ENCODE peak calls at places on chromosomes 13 and 19, in seven cellular contexts. E is upper lobe of right lung, C is hippocampal formation, X is cardiac muscle cell, W is C1 segment of cervical spinal cord, G is endodermal cell, I is EH. T is an unnamed sample.

GRCh38 chr19:38834590-38834989 is 3.0 kb upstream of the ECH1 start:
- DNase-seq in E (no peak), C (no peak), X (no peak), W (no peak), G (no peak), I (no peak), T (no peak)

GRCh38 chr13:26061947-26062346 is 10.1 kb upstream of the SHISA2 start:
- DNase-seq in E (no peak), C (no peak), X (no peak), W (no peak), G (no peak), I (peak; percentile 56), T (no peak)

GRCh38 chr13:113420833-113421600 is 32.3 kb downstream of the ADPRHL1 start:
- DNase-seq in E (peak; percentile 58), C (no peak), X (no peak), W (no peak), G (no peak), I (no peak), T (no peak)

GRCh38 chr19:2561895-2562294 is 86.0 kb downstream of the GADD45B start:
- DNase-seq in E (no peak), C (no peak), X (no peak), W (no peak), G (peak; percentile 55), I (no peak), T (no peak)

GRCh38 chr13:29361716-29362115 is 233.8 kb downstream of the SLC7A1 start:
- DNase-seq in E (no peak), C (no peak), X (no peak), W (no peak), G (no peak), I (peak; percentile 8), T (no peak)

GRCh38 chr19:38114651-38115050 is 109.4 kb downstream of the DPF1 start:
- DNase-seq in E (no peak), C (no peak), X (no peak), W (no peak), G (no peak), I (no peak), T (no peak)

GRCh38 chr13:110018009-110018408 is 231.6 kb upstream of the IRS2 start:
- DNase-seq in E (no peak), C (no peak), X (no peak), W (no peak), G (no peak), I (peak; percentile 66), T (no peak)

GRCh38 chr13:39803156-39803555 is 147.7 kb downstream of the COG6 start:
- DNase-seq in E (no peak), C (no peak), X (no peak), W (no peak), G (no peak), I (no peak), T (no peak)

GRCh38 chr13:76350399-76350798 is 535.8 kb downstream of the KCTD12 start:
- DNase-seq in E (no peak), C (no peak), X (no peak), W (no peak), G (no peak), I (no peak), T (no peak)

GRCh38 chr19:16244091-16244490 is 46.4 kb downstream of the AP1M1 start:
- DNase-seq in E (no peak), C (no peak), X (no peak), W (no peak), G (no peak), I (peak; percentile 58), T (no peak)

GRCh38 chr19:32309711-32310390 is 35.6 kb upstream of the ZNF507 start:
- DNase-seq in E (no peak), C (no peak), X (no peak), W (no peak), G (no peak), I (no peak), T (no peak)

GRCh38 chr13:33794576-33794975 is 23.4 kb upstream of the RFC3 start:
- DNase-seq in E (no peak), C (no peak), X (no peak), W (no peak), G (no peak), I (peak; percentile 9), T (no peak)